ENCODE peak calls at places on chromosomes 4 and X, in eight cellular contexts. J, L, M, T, S, O, G and V are unnamed samples.

GRCh38 chr4:112895785-112896184 is 153.7 kb upstream of the ANK2 start:
- DNase-seq in S (no peak), M (no peak), J (no peak), T (no peak), L (no peak), O (no peak), G (no peak), V (no peak)

GRCh38 chr4:188008377-188008776 is 12.8 kb downstream of the ZFP42 start:
- DNase-seq in M (no peak), L (peak), O (no peak), T (no peak), S (no peak), J (no peak), G (no peak), V (no peak)

GRCh38 chr4:158750379-158750778 is 18.4 kb upstream of the FNIP2 start:
- DNase-seq in S (no peak), O (no peak), G (no peak), J (no peak), L (peak), T (no peak), M (no peak), V (no peak)

GRCh38 chr4:189232274-189232673 is 708.4 kb upstream of the FRG1 start:
- DNase-seq in J (no peak), S (no peak), T (no peak), M (no peak), G (no peak), O (no peak), L (no peak), V (no peak)

GRCh38 chr4:73705056-73705432 is 35.3 kb upstream of the CXCL8 start:
- DNase-seq in L (peak), J (no peak), O (no peak), T (no peak), G (no peak), M (no peak), S (no peak), V (no peak)

GRCh38 chr4:148315049-148315448 is 127.2 kb downstream of the NR3C2 start:
- DNase-seq in T (no peak), G (no peak), S (no peak), M (no peak), J (no peak), L (no peak), O (no peak), V (no peak)

GRCh38 chrX:3548743-3549441 is 164.6 kb downstream of the PRKX start:
- DNase-seq in S (peak), M (no peak), T (no peak), L (peak), J (no peak), G (peak), O (no peak), V (peak)

GRCh38 chr4:139523076-139523475 is 32.9 kb downstream of the SETD7 start:
- DNase-seq in T (no peak), J (no peak), S (no peak), M (no peak), L (no peak), G (no peak), O (no peak), V (peak)

GRCh38 chr4:147693202-147693601 is 9.2 kb upstream of the PRMT9 start:
- DNase-seq in O (no peak), T (no peak), S (no peak), M (no peak), J (no peak), G (no peak), L (no peak), V (no peak)

GRCh38 chr4:6939761-6940743 is 30.4 kb downstream of the TBC1D14 start:
- DNase-seq in S (no peak), O (no peak), L (peak), G (no peak), M (no peak), T (no peak), J (no peak), V (no peak)

GRCh38 chr4:184473515-184474260 is 662 bp downstream of the IRF2 start:
- DNase-seq in M (no peak), J (peak), O (peak), T (peak), L (peak), G (peak), S (no peak), V (peak)

GRCh38 chrX:123408856-123409737 is 225.0 kb downstream of the GRIA3 start:
- DNase-seq in J (no peak), G (no peak), S (no peak), L (no peak), O (no peak), M (no peak), T (no peak), V (no peak)

GRCh38 chr4:833156-833555 is 7.2 kb upstream of the CPLX1 start:
- DNase-seq in M (no peak), G (no peak), T (no peak), J (no peak), O (no peak), L (no peak), S (no peak), V (no peak)

GRCh38 chr4:52643846-52644245 is 15.3 kb downstream of the USP46 start:
- DNase-seq in G (peak), L (peak), J (no peak), S (no peak), T (no peak), M (no peak), O (no peak), V (peak)

GRCh38 chr4:161393614-161394013 is 770.2 kb downstream of the FSTL5 start:
- DNase-seq in M (no peak), J (no peak), S (no peak), G (no peak), L (no peak), T (no peak), O (no peak), V (no peak)

GRCh38 chr4:15007201-15007600 is 4.9 kb downstream of the CPEB2 start:
- DNase-seq in J (no peak), S (no peak), T (no peak), O (no peak), L (no peak), M (no peak), G (no peak), V (no peak)

GRCh38 chrX:112147206-112147605 is 64.6 kb upstream of the TRPC5 start:
- DNase-seq in J (no peak), T (no peak), G (no peak), L (no peak), M (no peak), S (peak), O (peak), V (peak)

GRCh38 chr4:26085581-26085980 is 171.6 kb downstream of the SMIM20 start:
- DNase-seq in S (no peak), M (no peak), T (no peak), L (no peak), J (no peak), O (no peak), G (no peak), V (no peak)

GRCh38 chr4:159019356-159019755 is 83.5 kb upstream of the RAPGEF2 start:
- DNase-seq in J (no peak), M (no peak), L (no peak), G (no peak), S (no peak), T (no peak), O (no peak), V (no peak)

GRCh38 chr4:12724520-12724919 is 759.6 kb downstream of the RAB28 start:
- DNase-seq in M (no peak), S (no peak), J (no peak), G (no peak), L (no peak), T (no peak), O (no peak), V (no peak)

GRCh38 chrX:153469811-153470410 is 465 bp downstream of the HAUS7 start:
- DNase-seq in O (no peak), L (peak), T (peak), M (no peak), G (no peak), S (no peak), J (no peak), V (no peak)

GRCh38 chr4:147340547-147341225 is 140.2 kb upstream of the EDNRA start:
- DNase-seq in G (no peak), S (no peak), J (no peak), O (no peak), M (no peak), T (no peak), L (peak), V (no peak)

GRCh38 chrX:112164420-112164819 is 81.8 kb upstream of the TRPC5 start:
- DNase-seq in S (no peak), G (no peak), T (no peak), O (no peak), L (no peak), J (no peak), M (no peak), V (no peak)

GRCh38 chr4:99847362-99847976 is 30.8 kb downstream of the DAPP1 start:
- DNase-seq in G (no peak), O (no peak), T (no peak), L (no peak), M (no peak), J (no peak), S (no peak), V (no peak)

GRCh38 chrX:79506001-79506400 is 138.9 kb upstream of the ITM2A start:
- DNase-seq in L (no peak), J (no peak), G (no peak), O (no peak), M (no peak), S (no peak), T (no peak), V (no peak)

GRCh38 chr4:4847011-4847410 is 12.5 kb upstream of the MSX1 start:
- DNase-seq in M (no peak), O (no peak), G (no peak), J (no peak), S (no peak), L (no peak), T (no peak), V (no peak)